ENCODE peak calls at places on chromosomes 5 and 9, in four cellular contexts. One of them, this sample, is unnamed.

GRCh38 chr5:61306531-61307195 is 25.4 kb upstream of the ZSWIM6 start:
- DNase-seq in fibroblast of villous mesenchyme: peak; percentile 87
- DNase-seq in left ventricle myocardium inferior: no peak
- DNase-seq in AG04449: no peak
- DNase-seq in this sample: no peak

GRCh38 chr5:159099049-159099760 is 511 bp downstream of the EBF1 start:
- DNase-seq in left ventricle myocardium inferior: no peak
- DNase-seq in AG04449: no peak
- DNase-seq in fibroblast of villous mesenchyme: peak; percentile 47
- DNase-seq in this sample: peak; percentile 51

GRCh38 chr9:133347515-133347984 is 381 bp downstream of the MED22 start:
- DNase-seq in left ventricle myocardium inferior: peak; percentile 43
- DNase-seq in fibroblast of villous mesenchyme: no peak
- DNase-seq in AG04449: no peak
- DNase-seq in this sample: peak; percentile 50

GRCh38 chr9:78030553-78031270 is 899 bp downstream of the GNAQ start:
- DNase-seq in left ventricle myocardium inferior: peak; percentile 50
- DNase-seq in fibroblast of villous mesenchyme: no peak
- DNase-seq in AG04449: no peak
- DNase-seq in this sample: peak; percentile 67

GRCh38 chr5:151155149-151155776 is 2.3 kb downstream of the ANXA6 start:
- DNase-seq in fibroblast of villous mesenchyme: peak; percentile 36
- DNase-seq in left ventricle myocardium inferior: no peak
- DNase-seq in AG04449: no peak
- DNase-seq in this sample: no peak

GRCh38 chr9:107816187-107817021 is 326.8 kb upstream of the KLF4 start:
- DNase-seq in left ventricle myocardium inferior: no peak
- DNase-seq in AG04449: no peak
- DNase-seq in fibroblast of villous mesenchyme: peak; percentile 21
- DNase-seq in this sample: no peak

GRCh38 chr5:64497390-64497789 is 8.4 kb upstream of the RGS7BP start:
- DNase-seq in left ventricle myocardium inferior: no peak
- DNase-seq in fibroblast of villous mesenchyme: peak; percentile 8
- DNase-seq in AG04449: no peak
- DNase-seq in this sample: no peak

GRCh38 chr9:70021026-70021571 is 22.5 kb upstream of the MAMDC2 start:
- DNase-seq in fibroblast of villous mesenchyme: peak; percentile 65
- DNase-seq in AG04449: peak; percentile 75
- DNase-seq in left ventricle myocardium inferior: peak; percentile 61
- DNase-seq in this sample: no peak

GRCh38 chr9:16032799-16033198 is 480.0 kb downstream of the CCDC171 start:
- DNase-seq in AG04449: no peak
- DNase-seq in fibroblast of villous mesenchyme: peak; percentile 37
- DNase-seq in left ventricle myocardium inferior: no peak
- DNase-seq in this sample: no peak

GRCh38 chr5:143650296-143650695 is 161.7 kb upstream of the HMHB1 start:
- DNase-seq in left ventricle myocardium inferior: no peak
- DNase-seq in AG04449: no peak
- DNase-seq in fibroblast of villous mesenchyme: no peak
- DNase-seq in this sample: no peak

GRCh38 chr5:128082551-128083032 is 974 bp upstream of the SLC12A2 start:
- DNase-seq in left ventricle myocardium inferior: no peak
- DNase-seq in fibroblast of villous mesenchyme: no peak
- DNase-seq in AG04449: no peak
- DNase-seq in this sample: no peak

GRCh38 chr9:115923903-115924668 is 229.5 kb upstream of the PAPPA start:
- DNase-seq in AG04449: no peak
- DNase-seq in left ventricle myocardium inferior: no peak
- DNase-seq in fibroblast of villous mesenchyme: peak; percentile 99
- DNase-seq in this sample: no peak

GRCh38 chr9:90608141-90608540 is 34.5 kb downstream of the DIRAS2 start:
- DNase-seq in left ventricle myocardium inferior: no peak
- DNase-seq in fibroblast of villous mesenchyme: no peak
- DNase-seq in AG04449: no peak
- DNase-seq in this sample: no peak

GRCh38 chr5:9720361-9720760 is 90.2 kb upstream of the TAS2R1 start:
- DNase-seq in fibroblast of villous mesenchyme: no peak
- DNase-seq in AG04449: no peak
- DNase-seq in left ventricle myocardium inferior: no peak
- DNase-seq in this sample: no peak

GRCh38 chr5:129465945-129466344 is 5.8 kb downstream of the ADAMTS19 start:
- DNase-seq in AG04449: no peak
- DNase-seq in left ventricle myocardium inferior: no peak
- DNase-seq in fibroblast of villous mesenchyme: no peak
- DNase-seq in this sample: no peak

GRCh38 chr5:141234109-141234508 is 11.0 kb downstream of the PCDHB14 start:
- DNase-seq in AG04449: no peak
- DNase-seq in fibroblast of villous mesenchyme: peak; percentile 5
- DNase-seq in left ventricle myocardium inferior: no peak
- DNase-seq in this sample: no peak

GRCh38 chr9:16348531-16348930 is 521.9 kb downstream of the BNC2 start:
- DNase-seq in AG04449: no peak
- DNase-seq in left ventricle myocardium inferior: no peak
- DNase-seq in fibroblast of villous mesenchyme: peak; percentile 85
- DNase-seq in this sample: no peak

GRCh38 chr5:124844371-124844770 is 97.9 kb upstream of the ZNF608 start:
- DNase-seq in fibroblast of villous mesenchyme: no peak
- DNase-seq in left ventricle myocardium inferior: no peak
- DNase-seq in AG04449: no peak
- DNase-seq in this sample: no peak

GRCh38 chr5:178450121-178450631 is 140.0 kb downstream of the COL23A1 start:
- DNase-seq in left ventricle myocardium inferior: no peak
- DNase-seq in AG04449: no peak
- DNase-seq in fibroblast of villous mesenchyme: no peak
- DNase-seq in this sample: no peak

GRCh38 chr9:114006155-114006550 is 71.9 kb downstream of the AMBP start:
- DNase-seq in left ventricle myocardium inferior: no peak
- DNase-seq in AG04449: no peak
- DNase-seq in fibroblast of villous mesenchyme: no peak
- DNase-seq in this sample: no peak

GRCh38 chr5:154857091-154857533 is 1.3 kb upstream of the CNOT8 start:
- DNase-seq in AG04449: no peak
- DNase-seq in fibroblast of villous mesenchyme: no peak
- DNase-seq in left ventricle myocardium inferior: peak; percentile 89
- DNase-seq in this sample: no peak

GRCh38 chr9:133238851-133239532 is 29.9 kb upstream of the OBP2B start:
- DNase-seq in AG04449: no peak
- DNase-seq in left ventricle myocardium inferior: peak; percentile 60
- DNase-seq in fibroblast of villous mesenchyme: peak; percentile 74
- DNase-seq in this sample: peak; percentile 64

GRCh38 chr9:100428871-100429654 is 2.1 kb downstream of the MSANTD3 start:
- DNase-seq in AG04449: peak; percentile 98
- DNase-seq in left ventricle myocardium inferior: no peak
- DNase-seq in fibroblast of villous mesenchyme: peak; percentile 99
- DNase-seq in this sample: no peak

GRCh38 chr5:75558221-75558620 is 46.5 kb downstream of the POLK start:
- DNase-seq in AG04449: no peak
- DNase-seq in fibroblast of villous mesenchyme: no peak
- DNase-seq in left ventricle myocardium inferior: no peak
- DNase-seq in this sample: no peak

GRCh38 chr9:127943746-127944145 is 6.1 kb upstream of the DPM2 start:
- DNase-seq in AG04449: no peak
- DNase-seq in fibroblast of villous mesenchyme: peak; percentile 75
- DNase-seq in left ventricle myocardium inferior: peak; percentile 86
- DNase-seq in this sample: peak; percentile 91

GRCh38 chr5:127041571-127041970 is 11.2 kb upstream of the MARCHF3 start:
- DNase-seq in AG04449: no peak
- DNase-seq in fibroblast of villous mesenchyme: peak; percentile 31
- DNase-seq in left ventricle myocardium inferior: no peak
- DNase-seq in this sample: no peak

GRCh38 chr5:145906401-145906800 is 30.0 kb upstream of the SH3RF2 start:
- DNase-seq in left ventricle myocardium inferior: no peak
- DNase-seq in fibroblast of villous mesenchyme: no peak
- DNase-seq in AG04449: no peak
- DNase-seq in this sample: no peak

GRCh38 chr5:12910611-12911010 is 1006.4 kb upstream of the CTNND2 start:
- DNase-seq in left ventricle myocardium inferior: no peak
- DNase-seq in fibroblast of villous mesenchyme: peak; percentile 1
- DNase-seq in AG04449: no peak
- DNase-seq in this sample: no peak

GRCh38 chr9:79686381-79687130 is 114.8 kb downstream of the TLE4 start:
- DNase-seq in AG04449: peak; percentile 81
- DNase-seq in left ventricle myocardium inferior: no peak
- DNase-seq in fibroblast of villous mesenchyme: peak; percentile 56
- DNase-seq in this sample: peak; percentile 54

DNA sequence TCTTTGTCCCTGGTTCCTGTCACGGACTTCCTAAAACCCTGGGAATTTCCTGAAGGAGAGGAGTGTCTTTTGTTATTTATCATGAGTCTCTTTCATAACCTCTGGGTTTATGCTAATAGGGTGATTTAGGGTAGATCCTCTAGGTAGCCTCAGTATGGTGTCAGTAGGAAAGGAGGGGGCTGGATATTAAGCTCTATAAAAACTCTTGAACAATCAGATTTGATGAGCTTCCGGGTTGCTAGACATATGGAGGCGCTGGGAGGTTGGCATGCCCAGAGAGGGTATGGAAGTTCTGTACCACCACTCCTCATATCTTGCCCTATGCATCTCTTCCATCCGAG is 15.5 kb upstream of the PTBP3 start:
- DNase-seq in AG04449: no peak
- DNase-seq in fibroblast of villous mesenchyme: no peak
- DNase-seq in left ventricle myocardium inferior: no peak
- DNase-seq in this sample: no peak
- H3K4me3 ChIP-seq in AG04449: no peak overlapping the region
- H3K4me3 ChIP-seq in fibroblast of villous mesenchyme: peak overlapping the region; percentile 46
- H3K4me3 ChIP-seq in left ventricle myocardium inferior: peak overlapping the region; percentile 65
- H3K4me3 ChIP-seq in this sample: peak overlapping the region; percentile 57

GRCh38 chr5:148933903-148934432 is 107.6 kb downstream of the ADRB2 start:
- DNase-seq in AG04449: no peak
- DNase-seq in left ventricle myocardium inferior: no peak
- DNase-seq in fibroblast of villous mesenchyme: no peak
- DNase-seq in this sample: no peak
- H3K4me3 ChIP-seq in AG04449: no peak overlapping the region
- H3K4me3 ChIP-seq in left ventricle myocardium inferior: no peak overlapping the region
- H3K4me3 ChIP-seq in fibroblast of villous mesenchyme: no peak overlapping the region
- H3K4me3 ChIP-seq in this sample: no peak overlapping the region

GRCh38 chr5:148829734-148830133 is 3.3 kb downstream of the ADRB2 start:
- DNase-seq in AG04449: no peak
- DNase-seq in left ventricle myocardium inferior: peak; percentile 28
- DNase-seq in fibroblast of villous mesenchyme: no peak
- DNase-seq in this sample: peak; percentile 55
- H3K4me3 ChIP-seq in AG04449: no peak overlapping the region
- H3K4me3 ChIP-seq in left ventricle myocardium inferior: peak overlapping the region; percentile 76
- H3K4me3 ChIP-seq in fibroblast of villous mesenchyme: no peak overlapping the region
- H3K4me3 ChIP-seq in this sample: peak overlapping the region; percentile 86

GRCh38 chr5:135048930-135049329 is 14.9 kb upstream of the PITX1 start:
- DNase-seq in fibroblast of villous mesenchyme: no peak
- DNase-seq in AG04449: no peak
- DNase-seq in left ventricle myocardium inferior: no peak
- DNase-seq in this sample: peak; percentile 7

GRCh38 chr5:135051399-135051798 is 17.4 kb upstream of the PITX1 start:
- DNase-seq in left ventricle myocardium inferior: no peak
- DNase-seq in fibroblast of villous mesenchyme: peak; percentile 23
- DNase-seq in AG04449: no peak
- DNase-seq in this sample: peak; percentile 13

GRCh38 chr5:135048286-135048685 is 14.3 kb upstream of the PITX1 start:
- DNase-seq in AG04449: no peak
- DNase-seq in left ventricle myocardium inferior: no peak
- DNase-seq in fibroblast of villous mesenchyme: no peak
- DNase-seq in this sample: no peak

GRCh38 chr5:135051872-135052271 is 17.8 kb upstream of the PITX1 start:
- DNase-seq in AG04449: no peak
- DNase-seq in fibroblast of villous mesenchyme: peak; percentile 28
- DNase-seq in left ventricle myocardium inferior: no peak
- DNase-seq in this sample: no peak

DNA sequence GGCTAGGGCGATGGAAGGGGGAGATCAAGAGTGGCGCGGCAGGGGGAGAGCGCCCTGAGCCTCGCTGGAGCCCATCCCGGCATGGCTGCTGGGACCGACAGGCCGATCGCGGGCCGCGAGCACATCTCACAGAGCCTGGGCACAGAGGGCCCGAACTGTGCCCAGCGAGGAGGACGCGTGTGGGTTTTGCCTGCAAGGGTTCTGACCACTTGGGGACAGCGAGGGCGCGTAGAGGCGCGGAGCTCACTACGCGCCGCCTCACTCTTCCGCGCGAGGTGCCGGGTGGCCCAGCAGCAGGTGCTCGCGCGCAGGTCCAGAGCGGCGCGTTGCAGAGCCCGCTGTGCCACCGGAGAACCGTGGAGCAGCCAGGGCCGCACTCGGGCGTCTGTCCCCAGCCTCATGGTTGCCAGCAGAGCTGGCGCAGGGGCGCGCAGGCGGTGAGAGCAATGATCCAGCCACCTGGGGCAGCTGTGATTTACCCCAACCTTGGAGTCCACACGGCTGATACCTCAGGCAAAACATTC is 16.3 kb upstream of the PITX1 start:
- DNase-seq in fibroblast of villous mesenchyme: no peak
- DNase-seq in AG04449: no peak
- DNase-seq in left ventricle myocardium inferior: no peak
- DNase-seq in this sample: peak; percentile 40
- H3K4me3 ChIP-seq in fibroblast of villous mesenchyme: no peak overlapping the region
- H3K4me3 ChIP-seq in AG04449: no peak overlapping the region
- H3K4me3 ChIP-seq in left ventricle myocardium inferior: peak overlapping the region; percentile 40
- H3K4me3 ChIP-seq in this sample: no peak overlapping the region

DNA sequence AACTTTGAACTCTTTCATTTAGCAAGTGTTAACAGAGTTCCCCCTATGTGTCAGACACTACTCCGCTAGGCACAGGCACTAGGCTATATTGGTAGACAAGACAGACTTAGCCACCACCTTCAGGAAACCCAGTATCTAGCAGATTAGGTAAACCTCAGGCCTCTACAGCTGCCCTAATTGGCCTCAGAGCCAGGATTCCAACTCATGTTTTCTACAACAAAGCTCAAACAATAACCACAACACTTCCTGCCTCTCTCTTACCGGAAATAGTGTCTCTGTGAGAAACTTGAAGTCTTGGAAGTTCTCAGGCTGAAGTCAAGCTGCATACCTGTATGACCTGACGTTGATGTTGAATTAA is 116.6 kb upstream of the SLC44A1 start:
- DNase-seq in left ventricle myocardium inferior: no peak
- DNase-seq in AG04449: no peak
- DNase-seq in fibroblast of villous mesenchyme: peak; percentile 76
- DNase-seq in this sample: no peak
- H3K4me3 ChIP-seq in left ventricle myocardium inferior: no peak overlapping the region
- H3K4me3 ChIP-seq in AG04449: no peak overlapping the region
- H3K4me3 ChIP-seq in fibroblast of villous mesenchyme: no peak overlapping the region
- H3K4me3 ChIP-seq in this sample: no peak overlapping the region

GRCh38 chr9:131399972-131400371 is 6.1 kb downstream of the PRRC2B start:
- DNase-seq in fibroblast of villous mesenchyme: no peak
- DNase-seq in AG04449: no peak
- DNase-seq in left ventricle myocardium inferior: no peak
- DNase-seq in this sample: no peak

GRCh38 chr9:131396626-131397025 is 2.7 kb downstream of the PRRC2B start:
- DNase-seq in left ventricle myocardium inferior: no peak
- DNase-seq in fibroblast of villous mesenchyme: no peak
- DNase-seq in AG04449: no peak
- DNase-seq in this sample: no peak

GRCh38 chr9:131397100-131397790 is 3.4 kb downstream of the PRRC2B start:
- DNase-seq in AG04449: no peak
- DNase-seq in fibroblast of villous mesenchyme: no peak
- DNase-seq in left ventricle myocardium inferior: no peak
- DNase-seq in this sample: no peak

GRCh38 chr9:131395745-131396479 is 2.0 kb downstream of the PRRC2B start:
- DNase-seq in left ventricle myocardium inferior: no peak
- DNase-seq in AG04449: no peak
- DNase-seq in fibroblast of villous mesenchyme: no peak
- DNase-seq in this sample: no peak

GRCh38 chr9:131398204-131398603 is 4.3 kb downstream of the PRRC2B start:
- DNase-seq in fibroblast of villous mesenchyme: no peak
- DNase-seq in AG04449: no peak
- DNase-seq in left ventricle myocardium inferior: no peak
- DNase-seq in this sample: no peak
- H3K4me3 ChIP-seq in fibroblast of villous mesenchyme: no peak overlapping the region
- H3K4me3 ChIP-seq in AG04449: no peak overlapping the region
- H3K4me3 ChIP-seq in left ventricle myocardium inferior: peak overlapping the region; percentile 10
- H3K4me3 ChIP-seq in this sample: peak overlapping the region; percentile 2

This sample was measured in psoas muscle.